ENCODE peak calls at places on chromosomes 5 and 9, in five cellular contexts. H, C, E, P and L are unnamed samples.

GRCh38 chr5:471750-472058 is 28.7 kb downstream of the EXOC3 start:
- DNase-seq in P (no peak), E (no peak), C (no peak), H (no peak), L (no peak)

GRCh38 chr9:81292056-81292805 is 397.1 kb downstream of the TLE1 start:
- DNase-seq in C (no peak), E (no peak), P (no peak), H (no peak), L (no peak)

GRCh38 chr5:132779961-132780360 is 2.9 kb upstream of the SEPTIN8 start:
- DNase-seq in E (no peak), P (no peak), C (no peak), H (no peak), L (no peak)

GRCh38 chr5:77893225-77893860 is 117.2 kb upstream of the TBCA start:
- DNase-seq in C (no peak), P (no peak), E (no peak), H (no peak), L (no peak)

GRCh38 chr9:1050125-1050895 is at the start of gene DMRT2:
- DNase-seq in E (no peak), H (peak), C (peak), P (peak), L (peak)

GRCh38 chr5:8500426-8500825 is 631.5 kb downstream of the MTRR start:
- DNase-seq in E (no peak), C (no peak), P (no peak), H (no peak), L (no peak)

GRCh38 chr9:96062051-96062450 is 186.6 kb downstream of the ERCC6L2 start:
- DNase-seq in E (no peak), C (no peak), H (no peak), P (no peak), L (no peak)

GRCh38 chr5:35029333-35029732 is 18.4 kb downstream of the AGXT2 start:
- DNase-seq in H (no peak), E (no peak), P (no peak), C (no peak), L (no peak)

GRCh38 chr9:123954518-123954917 is 24.6 kb upstream of the DENND1A start:
- DNase-seq in C (no peak), E (no peak), H (no peak), P (no peak), L (no peak)

GRCh38 chr5:111170279-111170678 is 53.9 kb upstream of the CAMK4 start:
- DNase-seq in E (no peak), C (no peak), H (no peak), P (no peak), L (no peak)

GRCh38 chr5:108672639-108673038 is 75.1 kb upstream of the FER start:
- DNase-seq in P (no peak), E (peak), C (no peak), H (no peak), L (no peak)

GRCh38 chr9:84953797-84954695 is 284.5 kb downstream of the NTRK2 start:
- DNase-seq in E (peak), H (peak), P (peak), C (peak), L (peak)

GRCh38 chr9:109556061-109556460 is 58.0 kb upstream of the PTPN3 start:
- DNase-seq in E (no peak), P (no peak), H (no peak), C (no peak), L (no peak)

GRCh38 chr9:124248992-124249391 is 8.8 kb upstream of the NEK6 start:
- DNase-seq in C (no peak), E (no peak), H (no peak), P (no peak), L (no peak)

GRCh38 chr5:1655496-1656270 is 131.9 kb upstream of the LPCAT1 start:
- DNase-seq in C (no peak), E (no peak), P (no peak), H (no peak), L (no peak)

GRCh38 chr9:125985998-125986655 is 239.0 kb downstream of the PBX3 start:
- DNase-seq in H (no peak), C (no peak), E (no peak), P (no peak), L (no peak)

GRCh38 chr5:5409151-5409810 is 13.2 kb upstream of the ICE1 start:
- DNase-seq in C (no peak), E (peak), P (no peak), H (no peak), L (no peak)

GRCh38 chr5:167945542-167946384 is 345.7 kb upstream of the WWC1 start:
- DNase-seq in P (peak), C (no peak), H (no peak), E (no peak), L (no peak)

GRCh38 chr5:174425271-174425963 is 299.0 kb upstream of the MSX2 start:
- DNase-seq in C (no peak), P (no peak), E (no peak), H (no peak), L (no peak)

GRCh38 chr5:78738104-78738503 is 89.5 kb upstream of the LHFPL2 start:
- DNase-seq in P (no peak), C (no peak), E (no peak), H (no peak), L (no peak)

GRCh38 chr9:127930298-127931091 is at the start of gene PIP5KL1:
- DNase-seq in E (peak), C (peak), P (peak), H (peak), L (peak)

GRCh38 chr9:96232539-96233241 is 69.3 kb downstream of the HSD17B3 start:
- DNase-seq in C (peak), P (peak), E (peak), H (peak), L (peak)

GRCh38 chr9:71072587-71072986 is 48.8 kb downstream of the TRPM3 start:
- DNase-seq in H (no peak), E (no peak), P (no peak), C (no peak), L (no peak)